ENCODE peak calls at places on chromosomes 12 and 14, in five cellular contexts. P is IMR-90; L is A549; M is CD8-positive, alpha-beta T cell; W is endothelial cell of umbilical vein. Q is an unnamed sample. For H3K4me1, the result is how much of the 10 kb centered on the place peaks cover.

GRCh38 chr14:103542545-103543088 is 13.6 kb downstream of the TRMT61A start:
- DNase-seq in P (no peak), L (no peak), M (no peak), W (no peak), Q (no peak)

GRCh38 chr14:67942311-67942710 is 122.7 kb downstream of the RAD51B start:
- DNase-seq in P (peak), L (peak), M (no peak), W (no peak), Q (peak)

GRCh38 chr14:75452900-75453816 is 25.3 kb downstream of the JDP2 start:
- DNase-seq in P (peak), L (peak), M (no peak), W (peak), Q (peak)

GRCh38 chr12:76025601-76026575 is 5.7 kb downstream of the PHLDA1 start:
- DNase-seq in P (peak), L (peak), M (no peak), W (peak), Q (peak)

GRCh38 chr12:121190523-121191031 is 19.4 kb upstream of the P2RX4 start:
- DNase-seq in P (peak), L (no peak), M (no peak), W (peak), Q (peak)

GRCh38 chr12:31890295-31891285 is 68.6 kb upstream of the RESF1 start:
- DNase-seq in P (no peak), L (no peak), M (no peak), W (no peak), Q (no peak)

GRCh38 chr12:120639771-120640721 is at the start of gene CABP1:
- DNase-seq in P (no peak), L (no peak), M (peak), W (no peak), Q (no peak)

GRCh38 chr12:52010152-52010622 is 3.4 kb downstream of the TAMALIN start:
- DNase-seq in P (peak), L (no peak), M (no peak), W (peak), Q (no peak)

GRCh38 chr14:34340226-34340625 is 121.8 kb downstream of the SPTSSA start:
- DNase-seq in P (peak), L (no peak), M (no peak), W (no peak), Q (no peak)

GRCh38 chr14:99687284-99688209 is 3.4 kb downstream of the CYP46A1 start:
- DNase-seq in P (no peak), L (no peak), M (peak), W (no peak), Q (no peak)

GRCh38 chr12:124824195-124824594 is 39.5 kb downstream of the SCARB1 start:
- DNase-seq in P (no peak), L (no peak), M (no peak), W (no peak), Q (no peak)

GRCh38 chr14:95388699-95389098 is 69.0 kb upstream of the CLMN start:
- DNase-seq in P (no peak), L (no peak), M (no peak), W (no peak), Q (no peak)

GRCh38 chr12:52213541-52214420 is 19.3 kb upstream of the KRT7 start:
- DNase-seq in P (peak), L (peak), M (peak), W (peak), Q (peak)

GRCh38 chr12:19752712-19753111 is 313.4 kb downstream of the AEBP2 start:
- DNase-seq in P (peak), L (no peak), M (no peak), W (no peak), Q (no peak)

GRCh38 chr12:102702447-102703114 is 214.5 kb downstream of the PAH start:
- DNase-seq in P (peak), L (peak), M (peak), W (peak), Q (no peak)

DNA sequence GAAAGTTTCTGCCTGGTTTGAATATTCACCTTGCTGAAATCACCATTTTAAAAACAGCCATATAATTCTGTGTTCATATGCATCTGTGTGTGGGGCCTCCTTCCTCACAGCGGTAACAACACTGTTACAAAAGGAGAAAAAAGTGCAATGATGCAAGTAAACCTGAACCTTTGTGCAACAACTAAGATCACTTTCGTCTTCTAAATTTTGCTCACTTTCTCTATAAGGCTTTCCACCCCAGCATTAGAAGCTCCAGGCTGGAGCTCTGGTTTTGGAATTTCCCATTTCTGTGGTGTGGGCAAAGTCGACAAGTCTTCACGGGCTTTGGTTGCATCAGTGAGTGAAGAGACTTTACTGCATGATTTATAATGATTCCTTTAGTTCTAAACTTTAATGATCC is 18.4 kb downstream of the FGD6 start:
- DNase-seq in P (no peak), L (peak), M (no peak), W (no peak), Q (peak)
- H3K4me1 ChIP-seq in P (under half), L (half or more), M (under half), W (under half), Q (under half)

GRCh38 chr12:111728795-111729194 is 37.9 kb upstream of the ALDH2 start:
- DNase-seq in P (no peak), L (no peak), M (no peak), W (no peak), Q (no peak)

GRCh38 chr12:111733340-111733739 is 33.4 kb upstream of the ALDH2 start:
- DNase-seq in P (no peak), L (no peak), M (no peak), W (no peak), Q (no peak)

GRCh38 chr12:111730420-111730819 is 36.3 kb upstream of the ALDH2 start:
- DNase-seq in P (no peak), L (no peak), M (no peak), W (no peak), Q (no peak)
- H3K4me1 ChIP-seq in P (under half), L (under half), M (under half), W (under half), Q (under half)

GRCh38 chr12:123367511-123367910 is 2.9 kb upstream of the SBNO1 start:
- DNase-seq in P (no peak), L (peak), M (no peak), W (no peak), Q (no peak)

GRCh38 chr12:123363743-123364531 is 710 bp downstream of the SBNO1 start:
- DNase-seq in P (no peak), L (peak), M (peak), W (peak), Q (peak)

GRCh38 chr12:123365141-123365917 is 682 bp upstream of the SBNO1 start:
- DNase-seq in P (peak), L (peak), M (peak), W (peak), Q (peak)

GRCh38 chr12:123363385-123363742 is 1.3 kb downstream of the SBNO1 start:
- DNase-seq in P (peak), L (no peak), M (no peak), W (no peak), Q (no peak)

DNA sequence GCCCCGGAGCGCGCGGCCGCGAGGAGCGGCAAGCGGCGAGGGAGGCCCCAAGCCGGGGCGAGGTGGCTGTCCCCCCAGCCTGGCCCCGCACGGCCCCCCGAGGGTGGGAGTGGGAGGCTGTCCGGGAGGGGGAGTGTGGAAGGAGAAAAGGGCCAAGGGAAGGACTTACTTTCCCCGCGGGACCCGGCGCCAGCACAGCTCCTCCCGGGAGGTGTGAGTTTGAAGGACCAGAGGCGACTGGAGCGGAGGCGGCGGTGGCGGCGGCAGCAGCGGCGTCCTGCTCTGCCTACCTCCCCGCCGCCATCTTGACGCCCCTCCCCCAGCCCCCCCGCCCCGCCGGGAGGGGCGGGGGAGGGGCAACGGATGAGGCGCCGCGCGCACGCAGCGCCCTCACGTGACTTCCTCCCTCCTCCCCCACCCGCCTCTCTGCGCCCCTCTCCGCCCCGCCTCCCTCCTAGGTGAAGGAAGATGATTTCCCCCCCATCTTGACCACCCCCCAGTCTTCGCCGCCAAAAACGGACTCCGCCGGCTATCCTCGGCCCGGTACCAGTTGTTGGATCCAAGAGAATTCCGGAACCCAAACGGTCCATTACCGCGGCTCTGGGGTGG is at the start of gene SBNO1:
- DNase-seq in P (peak), L (peak), M (peak), W (no peak), Q (peak)
- H3K4me1 ChIP-seq in P (under half), L (under half), M (under half), W (under half), Q (under half)

DNA sequence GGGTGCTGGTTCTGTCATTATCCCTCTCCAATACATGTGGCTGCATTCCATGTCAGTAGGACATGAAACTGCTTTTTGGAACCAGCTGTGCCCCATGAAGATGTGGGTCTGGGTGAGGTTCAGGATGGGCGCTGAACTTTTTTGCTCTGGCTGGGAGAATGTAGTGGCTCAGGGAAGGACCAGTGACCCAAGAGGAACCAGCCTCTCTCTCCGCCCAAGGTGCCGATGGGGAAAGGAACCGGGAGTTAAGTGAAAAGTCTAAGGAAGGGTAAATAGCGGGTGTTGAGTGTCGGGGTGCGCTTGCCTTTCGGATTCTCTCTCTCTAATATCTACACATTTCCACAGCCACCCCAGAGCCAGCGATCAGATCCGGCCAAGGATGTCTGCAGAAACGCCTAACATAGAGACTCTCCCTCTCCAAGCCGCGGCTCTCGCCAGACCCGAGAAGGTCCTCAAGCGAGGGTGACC is 7.8 kb downstream of the ARHGEF25 start:
- DNase-seq in P (no peak), L (no peak), M (no peak), W (no peak), Q (no peak)
- H3K4me1 ChIP-seq in P (under half), L (under half), M (under half), W (under half), Q (under half)

GRCh38 chr12:50573271-50573670 is 68.5 kb downstream of the DIP2B start:
- DNase-seq in P (no peak), L (no peak), M (no peak), W (no peak), Q (no peak)
- H3K4me1 ChIP-seq in P (under half), L (half or more), M (under half), W (under half), Q (under half)

GRCh38 chr14:77037886-77038511 is 9.5 kb upstream of the IRF2BPL start:
- DNase-seq in P (no peak), L (no peak), M (peak), W (peak), Q (no peak)

GRCh38 chr14:77037338-77037782 is 8.9 kb upstream of the IRF2BPL start:
- DNase-seq in P (no peak), L (no peak), M (no peak), W (no peak), Q (no peak)

GRCh38 chr14:77039285-77040058 is 11.0 kb upstream of the IRF2BPL start:
- DNase-seq in P (peak), L (no peak), M (no peak), W (peak), Q (no peak)

GRCh38 chr14:77035267-77035666 is 6.8 kb upstream of the IRF2BPL start:
- DNase-seq in P (no peak), L (no peak), M (no peak), W (no peak), Q (no peak)

GRCh38 chr14:77036484-77037337 is 8.2 kb upstream of the IRF2BPL start:
- DNase-seq in P (no peak), L (no peak), M (no peak), W (no peak), Q (no peak)
- H3K4me1 ChIP-seq in P (under half), L (half or more), M (half or more), W (half or more), Q (under half)

GRCh38 chr12:553216-554000 is 93.7 kb downstream of the B4GALNT3 start:
- DNase-seq in P (no peak), L (no peak), M (peak), W (no peak), Q (no peak)

GRCh38 chr12:552466-552865 is 92.7 kb downstream of the B4GALNT3 start:
- DNase-seq in P (no peak), L (no peak), M (no peak), W (no peak), Q (no peak)

GRCh38 chr12:549476-550082 is 89.8 kb downstream of the B4GALNT3 start:
- DNase-seq in P (no peak), L (no peak), M (no peak), W (no peak), Q (no peak)

GRCh38 chr12:547883-548470 is 88.2 kb downstream of the B4GALNT3 start:
- DNase-seq in P (no peak), L (no peak), M (no peak), W (no peak), Q (no peak)

DNA sequence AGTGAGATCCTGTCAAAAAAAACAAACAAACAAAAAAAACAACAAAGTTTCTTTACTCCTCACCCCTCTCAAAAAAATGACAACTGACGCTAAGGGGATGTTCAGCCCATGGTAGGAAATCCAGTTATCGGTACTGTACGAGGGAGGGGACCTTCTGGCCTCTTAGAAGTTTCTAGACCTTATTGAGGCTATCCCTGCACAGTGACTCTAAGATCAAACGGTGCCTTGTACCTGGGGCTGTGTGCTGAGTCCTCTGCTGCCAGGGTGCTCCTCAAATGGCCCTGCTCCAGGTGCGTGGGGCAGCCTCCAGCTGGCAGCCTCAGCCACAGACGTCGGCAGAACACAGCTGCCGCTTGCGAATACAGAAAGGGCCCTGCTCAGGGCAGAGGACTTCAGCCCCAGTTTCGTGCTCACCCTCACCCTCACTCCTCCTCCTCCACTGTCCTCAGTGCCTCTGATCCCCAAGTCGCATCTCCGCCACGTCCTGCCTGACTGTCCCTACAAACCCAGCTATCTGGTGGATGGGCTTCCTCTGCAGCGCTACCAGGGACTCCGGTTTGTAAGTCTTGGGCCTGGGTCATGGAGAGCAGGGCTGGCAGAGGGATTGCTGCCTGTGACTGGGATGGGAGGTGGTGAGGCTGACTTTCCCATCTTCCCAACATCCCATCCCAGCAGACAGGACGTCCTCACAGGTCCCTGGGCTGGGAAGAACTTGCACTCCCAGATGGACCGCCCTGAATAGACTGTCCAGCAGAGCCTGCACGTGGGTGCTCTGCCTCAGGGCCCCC is 90.9 kb downstream of the B4GALNT3 start:
- DNase-seq in P (no peak), L (no peak), M (no peak), W (no peak), Q (no peak)
- H3K4me1 ChIP-seq in P (under half), L (under half), M (under half), W (under half), Q (under half)

GRCh38 chr14:73236752-73237218 is 521 bp upstream of the PAPLN start:
- DNase-seq in P (no peak), L (no peak), M (no peak), W (no peak), Q (no peak)
- H3K4me1 ChIP-seq in P (under half), L (under half), M (under half), W (under half), Q (under half)

DNA sequence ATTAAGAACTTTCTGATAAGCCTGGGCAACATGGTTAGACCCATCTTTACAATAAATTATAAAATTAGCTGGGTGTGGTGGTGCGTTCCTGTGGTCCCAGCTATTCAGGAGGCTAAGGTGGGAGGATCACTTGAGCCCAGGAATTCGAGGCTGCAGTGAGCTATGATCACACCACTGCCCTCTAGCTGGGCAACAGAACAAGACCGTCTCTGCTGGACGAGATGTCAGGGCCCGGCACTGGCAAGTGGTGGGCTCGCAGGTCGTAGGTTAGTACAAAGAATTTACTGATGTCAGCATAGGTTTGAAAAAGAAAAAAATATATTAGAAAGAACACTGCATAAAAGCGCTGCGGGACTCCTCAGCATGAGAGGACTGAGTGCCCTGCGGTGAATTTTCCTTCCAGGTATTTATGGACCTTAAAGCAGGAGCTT is 15.7 kb upstream of the VSIG10 start:
- DNase-seq in P (no peak), L (no peak), M (no peak), W (no peak), Q (no peak)
- H3K4me1 ChIP-seq in P (under half), L (under half), M (under half), W (under half), Q (under half)

Q was measured in foreskin keratinocyte.